ENCODE peak calls at places on chromosomes 11 and 22, in five cellular contexts. T is nephron progenitor cell, A is tibial artery, X is HFFc6, M is endothelial cell. B is an unnamed sample.

GRCh38 chr11:112762686-112763048 is 198.6 kb upstream of the NCAM1 start:
- DNase-seq in T (no peak), A (no peak), X (no peak), M (no peak), B (no peak)

GRCh38 chr22:22078329-22078728 is 95.7 kb upstream of the TOP3B start:
- DNase-seq in T (no peak), A (no peak), X (no peak), M (no peak), B (no peak)

GRCh38 chr11:7436146-7436545 is 49.2 kb upstream of the OLFML1 start:
- DNase-seq in T (no peak), A (no peak), X (no peak), M (no peak), B (no peak)

GRCh38 chr11:9139628-9140357 is 48.4 kb upstream of the SCUBE2 start:
- DNase-seq in T (no peak), A (no peak), X (no peak), M (no peak), B (no peak)

GRCh38 chr11:68840661-68841653 is 759 bp downstream of the CPT1A start:
- DNase-seq in T (peak), A (peak), X (no peak), M (peak), B (no peak)

GRCh38 chr22:26857169-26857568 is 199.8 kb downstream of the MIAT start:
- DNase-seq in T (no peak), A (no peak), X (no peak), M (no peak), B (no peak)

GRCh38 chr11:68008381-68009337 is 1.5 kb upstream of the ALDH3B1 start:
- DNase-seq in T (no peak), A (peak), X (no peak), M (no peak), B (no peak)

GRCh38 chr11:121595717-121596156 is 143.0 kb upstream of the SORL1-AS1 start:
- DNase-seq in T (no peak), A (peak), X (peak), M (no peak), B (no peak)

GRCh38 chr11:65622011-65622410 is 6.4 kb downstream of the PCNX3 start:
- DNase-seq in T (no peak), A (no peak), X (no peak), M (no peak), B (no peak)

GRCh38 chr11:64856382-64857227 is 12.2 kb upstream of the CDC42BPG start:
- DNase-seq in T (no peak), A (peak), X (peak), M (no peak), B (peak)

GRCh38 chr22:25488244-25489020 is 76.0 kb upstream of the GRK3 start:
- DNase-seq in T (no peak), A (peak), X (peak), M (no peak), B (peak)

GRCh38 chr11:116692318-116693106 is 80.3 kb downstream of the BUD13 start:
- DNase-seq in T (no peak), A (no peak), X (no peak), M (no peak), B (no peak)

GRCh38 chr22:47204002-47204979 is 441.8 kb downstream of the TBC1D22A start:
- DNase-seq in T (no peak), A (no peak), X (no peak), M (no peak), B (no peak)

GRCh38 chr11:123072279-123072678 is 10.3 kb upstream of the HSPA8 start:
- DNase-seq in T (no peak), A (no peak), X (no peak), M (no peak), B (no peak)

GRCh38 chr11:119744577-119744976 is 15.6 kb upstream of the NECTIN1 start:
- DNase-seq in T (no peak), A (no peak), X (no peak), M (no peak), B (no peak)

GRCh38 chr11:77175869-77176539 is 48.0 kb downstream of the MYO7A start:
- DNase-seq in T (peak), A (peak), X (no peak), M (peak), B (no peak)

GRCh38 chr11:266676-267439 is 11.3 kb upstream of the NLRP6 start:
- DNase-seq in T (no peak), A (peak), X (no peak), M (no peak), B (peak)

GRCh38 chr11:108324587-108324986 is 101.7 kb downstream of the ATM start:
- DNase-seq in T (no peak), A (no peak), X (peak), M (no peak), B (no peak)

GRCh38 chr11:7020183-7020917 is at the start of the genes NLRP14 and ZNF214:
- DNase-seq in T (peak), A (peak), X (peak), M (peak), B (no peak)

GRCh38 chr11:131764126-131764525 is 393.7 kb downstream of the NTM start:
- DNase-seq in T (no peak), A (no peak), X (no peak), M (no peak), B (no peak)

GRCh38 chr11:36743039-36743438 is 145.0 kb upstream of the RAG2 start:
- DNase-seq in T (no peak), A (no peak), X (no peak), M (no peak), B (no peak)

GRCh38 chr11:113977701-113978100 is 2.8 kb downstream of the HTR3A start:
- DNase-seq in T (no peak), A (no peak), X (no peak), M (no peak), B (no peak)

GRCh38 chr22:25666308-25666707 is 75.7 kb upstream of the MYO18B start:
- DNase-seq in T (peak), A (peak), X (no peak), M (peak), B (no peak)

GRCh38 chr11:96199563-96200025 is 143.4 kb downstream of the MAML2 start:
- DNase-seq in T (no peak), A (no peak), X (peak), M (no peak), B (peak)

GRCh38 chr22:31610611-31611010 is 51.4 kb downstream of the PISD start:
- DNase-seq in T (no peak), A (no peak), X (no peak), M (no peak), B (no peak)

GRCh38 chr11:64245797-64246623 is 733 bp downstream of the PPP1R14B start:
- DNase-seq in T (no peak), A (peak), X (peak), M (no peak), B (peak)

GRCh38 chr11:8917157-8917820 is 6.3 kb downstream of the AKIP1 start:
- DNase-seq in T (peak), A (no peak), X (peak), M (no peak), B (no peak)

GRCh38 chr11:128903248-128904041 is 12.3 kb downstream of the KCNJ5 start:
- DNase-seq in T (peak), A (peak), X (no peak), M (peak), B (no peak)

GRCh38 chr22:30371981-30372380 is 15.2 kb downstream of the CCDC157 start:
- DNase-seq in T (no peak), A (no peak), X (no peak), M (no peak), B (no peak)

GRCh38 chr11:44978961-44979331 is 28.3 kb upstream of the TP53I11 start:
- DNase-seq in T (no peak), A (no peak), X (no peak), M (no peak), B (no peak)

GRCh38 chr11:1437500-1437899 is 47.8 kb downstream of the BRSK2 start:
- DNase-seq in T (no peak), A (no peak), X (peak), M (no peak), B (no peak)

GRCh38 chr11:45618897-45619296 is 46.5 kb downstream of the CHST1 start:
- DNase-seq in T (no peak), A (no peak), X (no peak), M (no peak), B (no peak)

GRCh38 chr11:12102588-12103410 is 7.6 kb upstream of the MICAL2 start:
- DNase-seq in T (no peak), A (no peak), X (no peak), M (no peak), B (no peak)

GRCh38 chr11:94574193-94574961 is 7.2 kb downstream of the PIWIL4 start:
- DNase-seq in T (no peak), A (no peak), X (peak), M (no peak), B (no peak)

GRCh38 chr22:43996170-43996980 is 27.7 kb upstream of the PARVB start:
- DNase-seq in T (no peak), A (peak), X (no peak), M (peak), B (peak)

GRCh38 chr11:111515591-111515990 is 1.0 kb downstream of the HOATZ start:
- DNase-seq in T (no peak), A (no peak), X (peak), M (no peak), B (no peak)

GRCh38 chr11:62324738-62325556 is 12.3 kb upstream of the ASRGL1 start:
- DNase-seq in T (peak), A (peak), X (peak), M (peak), B (peak)
- TF ChIP-seq CTCF in T (peak), A (peak), X (peak), M (peak), B (peak)

GRCh38 chr11:130189492-130190210 is 30.1 kb downstream of the ST14 start:
- DNase-seq in T (no peak), A (no peak), X (no peak), M (no peak), B (no peak)
- TF ChIP-seq CTCF in T (no peak), A (no peak), X (no peak), M (no peak), B (no peak)

GRCh38 chr11:32333335-32333991 is 101.9 kb downstream of the WT1 start:
- DNase-seq in T (peak), A (peak), X (no peak), M (peak), B (peak)
- TF ChIP-seq CTCF in T (no peak), A (no peak), X (no peak), M (no peak), B (peak)

GRCh38 chr11:118341749-118342489 is 586 bp downstream of the CD3D start:
- DNase-seq in T (no peak), A (no peak), X (no peak), M (no peak), B (peak)
- TF ChIP-seq CTCF in T (no peak), A (no peak), X (no peak), M (no peak), B (no peak)

GRCh38 chr11:29628584-29628983 is 388.2 kb downstream of the KCNA4 start:
- DNase-seq in T (peak), A (no peak), X (no peak), M (no peak), B (no peak)

GRCh38 chr11:29634744-29635143 is 382.1 kb downstream of the KCNA4 start:
- DNase-seq in T (no peak), A (no peak), X (no peak), M (no peak), B (no peak)

GRCh38 chr11:29629281-29629680 is 387.5 kb downstream of the KCNA4 start:
- DNase-seq in T (no peak), A (no peak), X (peak), M (no peak), B (no peak)

DNA sequence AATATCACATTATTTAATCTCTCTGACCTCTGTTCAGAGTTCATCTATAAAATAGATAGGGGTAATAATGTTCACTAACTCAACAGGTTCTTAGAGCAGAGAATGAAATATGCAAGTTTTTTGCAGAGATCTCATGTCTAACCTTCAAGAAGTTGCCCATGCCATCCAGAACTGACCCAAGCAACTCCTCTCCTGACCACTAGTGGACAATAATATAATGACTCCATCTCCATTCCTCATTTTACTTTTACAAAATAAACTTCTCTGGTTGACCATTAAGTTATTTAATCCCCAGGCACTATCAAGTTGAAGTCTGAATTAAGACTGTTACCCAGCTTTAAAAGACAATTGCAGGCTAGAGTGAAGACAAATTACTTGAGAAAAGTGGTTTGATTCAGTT is 382.6 kb downstream of the KCNA4 start:
- DNase-seq in T (no peak), A (no peak), X (no peak), M (no peak), B (no peak)
- TF ChIP-seq CTCF in T (no peak), A (no peak), X (no peak), M (peak), B (no peak)

GRCh38 chr11:69913591-69914285 is 94.5 kb upstream of the FGF3 start:
- DNase-seq in T (peak), A (peak), X (no peak), M (no peak), B (no peak)

GRCh38 chr11:69911310-69912160 is 92.3 kb upstream of the FGF3 start:
- DNase-seq in T (peak), A (peak), X (no peak), M (no peak), B (no peak)

GRCh38 chr11:69912161-69912910 is 93.1 kb upstream of the FGF3 start:
- DNase-seq in T (peak), A (peak), X (no peak), M (no peak), B (no peak)

GRCh38 chr11:69914286-69915150 is 95.3 kb upstream of the FGF3 start:
- DNase-seq in T (no peak), A (peak), X (no peak), M (no peak), B (no peak)

DNA sequence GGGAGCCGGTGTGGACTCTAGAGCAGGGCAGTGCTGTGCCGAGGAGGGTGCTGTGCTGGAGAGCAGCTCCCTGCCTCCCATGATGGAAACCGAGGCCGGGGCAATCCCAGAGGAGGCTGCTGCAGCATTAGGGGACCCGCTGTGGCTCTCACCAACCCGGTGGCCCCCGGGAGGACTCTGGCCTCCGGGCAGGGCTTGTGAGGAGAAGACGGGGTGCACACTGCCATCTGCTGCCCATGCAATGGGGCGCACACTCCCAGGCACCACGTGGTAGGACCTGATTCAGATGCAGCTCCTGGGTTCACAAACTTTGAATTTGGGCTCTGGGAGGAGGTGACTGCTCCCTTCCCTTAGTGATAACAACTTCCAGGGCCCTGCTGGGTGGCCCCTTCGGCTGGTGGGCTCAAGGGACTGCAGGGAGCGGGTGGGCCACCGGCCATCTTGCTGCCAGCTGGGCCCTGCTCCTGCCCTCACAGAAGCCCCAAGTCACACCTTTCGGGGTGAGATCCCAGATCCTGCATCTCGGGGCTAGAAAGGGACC is 93.8 kb upstream of the FGF3 start:
- DNase-seq in T (peak), A (peak), X (peak), M (no peak), B (peak)
- TF ChIP-seq CTCF in T (no peak), A (no peak), X (peak), M (no peak), B (peak)

GRCh38 chr11:102430158-102430836 is 22.3 kb downstream of the TMEM123 start:
- DNase-seq in T (no peak), A (no peak), X (peak), M (no peak), B (peak)
- TF ChIP-seq CTCF in T (no peak), A (no peak), X (no peak), M (no peak), B (no peak)

GRCh38 chr11:47349521-47350095 is 2.9 kb downstream of the MYBPC3 start:
- DNase-seq in T (no peak), A (no peak), X (no peak), M (no peak), B (no peak)

GRCh38 chr11:47348131-47348802 is 4.2 kb downstream of the MYBPC3 start:
- DNase-seq in T (no peak), A (no peak), X (no peak), M (no peak), B (no peak)

GRCh38 chr11:47350315-47350714 is 2.2 kb downstream of the MYBPC3 start:
- DNase-seq in T (no peak), A (no peak), X (no peak), M (no peak), B (no peak)

GRCh38 chr11:47347134-47347533 is 5.4 kb downstream of the MYBPC3 start:
- DNase-seq in T (no peak), A (no peak), X (no peak), M (no peak), B (no peak)

DNA sequence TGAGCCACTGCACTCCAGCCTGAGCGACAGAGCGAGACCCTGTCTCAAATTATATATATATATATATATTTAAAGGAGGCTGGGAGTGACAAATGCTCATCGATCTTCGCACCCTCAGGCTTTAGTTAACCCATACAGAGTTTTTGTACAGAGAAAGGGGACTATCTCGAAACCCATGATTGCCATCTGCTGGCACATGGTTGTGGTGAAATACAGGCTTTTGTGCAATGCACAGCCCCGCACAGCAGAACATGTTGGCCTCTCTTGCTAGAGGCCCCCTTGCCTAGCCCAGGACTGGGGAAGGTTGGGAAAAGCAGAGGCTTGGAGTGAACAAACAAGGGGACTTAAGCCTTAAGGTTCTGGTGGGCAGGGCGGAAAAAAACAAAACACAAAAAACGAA is 3.6 kb downstream of the MYBPC3 start:
- DNase-seq in T (no peak), A (no peak), X (peak), M (no peak), B (peak)
- TF ChIP-seq CTCF in T (peak), A (no peak), X (no peak), M (no peak), B (no peak)

GRCh38 chr11:24511518-24511917 is 14.7 kb downstream of the LUZP2 start:
- DNase-seq in T (no peak), A (no peak), X (no peak), M (no peak), B (no peak)

GRCh38 chr11:24513837-24514594 is 17.2 kb downstream of the LUZP2 start:
- DNase-seq in T (no peak), A (no peak), X (no peak), M (no peak), B (no peak)

GRCh38 chr11:24509114-24509513 is 12.3 kb downstream of the LUZP2 start:
- DNase-seq in T (no peak), A (no peak), X (no peak), M (no peak), B (no peak)
- TF ChIP-seq CTCF in T (no peak), A (no peak), X (peak), M (no peak), B (no peak)

B was measured in activated CD8-positive, alpha-beta T cell treated with anti-CD3 and anti-CD28 coated beads for 36 hours.